ENCODE peak calls at places on chromosomes 6 and 20, in five cellular contexts. D, Z, L, E and F are unnamed samples.

GRCh38 chr20:43331911-43332310 is 125.8 kb upstream of the SRSF6 start:
- DNase-seq in D (no peak), Z (no peak), L (no peak), E (no peak), F (no peak)

GRCh38 chr20:44618318-44618731 is 33.2 kb downstream of the ADA start:
- DNase-seq in D (no peak), Z (peak; percentile 41), L (no peak), E (no peak), F (no peak)

GRCh38 chr6:38514399-38514798 is 125.3 kb downstream of the BTBD9 start:
- DNase-seq in D (no peak), Z (no peak), L (no peak), E (no peak), F (no peak)

GRCh38 chr6:111552241-111552744 is 53.4 kb downstream of the TRAF3IP2 start:
- DNase-seq in D (peak; percentile 78), Z (no peak), L (peak; percentile 94), E (no peak), F (peak; percentile 95)

GRCh38 chr6:132995432-132995831 is 181.1 kb downstream of the RPS12 start:
- DNase-seq in D (no peak), Z (no peak), L (no peak), E (no peak), F (no peak)

GRCh38 chr6:130788954-130789353 is 38.3 kb upstream of the SMLR1 start:
- DNase-seq in D (no peak), Z (no peak), L (no peak), E (peak; percentile 44), F (no peak)

GRCh38 chr20:37108676-37109075 is 12.9 kb upstream of the RBL1 start:
- DNase-seq in D (no peak), Z (no peak), L (no peak), E (no peak), F (no peak)

GRCh38 chr6:129644567-129645015 is 65.4 kb downstream of the ARHGAP18 start:
- DNase-seq in D (no peak), Z (no peak), L (peak; percentile 68), E (peak; percentile 85), F (peak; percentile 76)

GRCh38 chr20:2745060-2745910 is 52.7 kb downstream of the EBF4 start:
- DNase-seq in D (peak; percentile 6), Z (no peak), L (no peak), E (no peak), F (no peak)

GRCh38 chr6:100775667-100776066 is 105.5 kb downstream of the ASCC3 start:
- DNase-seq in D (no peak), Z (no peak), L (no peak), E (no peak), F (no peak)

GRCh38 chr6:130893766-130894165 is 66.6 kb downstream of the SMLR1 start:
- DNase-seq in D (no peak), Z (no peak), L (no peak), E (no peak), F (no peak)

GRCh38 chr6:149212892-149213786 is 104.4 kb upstream of the TAB2 start:
- DNase-seq in D (no peak), Z (no peak), L (no peak), E (no peak), F (peak; percentile 28)

DNA sequence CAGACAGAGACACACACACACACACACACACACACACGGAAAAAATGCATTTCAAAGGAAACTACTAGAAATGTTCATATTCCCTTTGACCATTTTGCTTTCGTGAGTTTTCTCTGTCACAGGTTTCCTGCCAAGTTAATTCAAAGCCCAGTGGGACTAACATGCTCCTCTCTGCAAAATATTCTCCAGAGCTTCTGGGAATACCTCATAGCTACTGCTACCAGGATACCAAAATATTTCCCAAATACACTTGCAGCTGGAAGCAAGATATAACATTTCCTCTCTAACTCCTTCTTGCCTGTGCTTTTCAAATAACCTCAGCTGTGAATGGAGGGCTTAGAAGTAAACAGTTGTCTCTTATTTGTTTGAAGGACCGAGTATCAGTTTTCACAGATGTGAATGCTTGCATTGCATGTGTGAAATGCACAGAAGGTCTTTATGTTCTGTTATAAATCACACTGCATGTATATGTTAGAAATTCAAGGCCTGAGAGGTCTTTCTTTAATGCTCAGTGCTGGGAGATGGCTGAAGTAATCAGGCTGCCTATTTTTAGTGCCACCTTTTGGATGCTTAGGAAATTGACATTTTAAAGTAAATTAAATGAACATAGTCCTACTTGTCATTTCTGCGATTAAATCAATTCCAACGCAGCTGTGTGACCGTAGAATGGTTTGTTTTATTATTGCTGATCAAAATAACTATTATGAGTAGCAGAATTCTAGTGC is 8.7 kb upstream of the FAM209A start:
- DNase-seq in D (no peak), Z (no peak), L (peak; percentile 24), E (no peak), F (peak; percentile 52)
- TF ChIP-seq CTCF in D (no peak), Z (peak; percentile 32), L (peak; percentile 38), E (peak; percentile 32), F (peak; percentile 23)

GRCh38 chr20:20465259-20465658 is 97.4 kb downstream of the INSM1 start:
- DNase-seq in D (no peak), Z (no peak), L (no peak), E (no peak), F (peak; percentile 25)
- TF ChIP-seq CTCF in D (no peak), Z (no peak), L (peak; percentile 51), E (peak; percentile 61), F (peak; percentile 52)

GRCh38 chr6:2434911-2435310 is 189.5 kb upstream of the GMDS start:
- DNase-seq in D (no peak), Z (no peak), L (no peak), E (no peak), F (no peak)
- TF ChIP-seq CTCF in D (no peak), Z (no peak), L (no peak), E (no peak), F (no peak)

GRCh38 chr6:2158596-2159271 is 86.7 kb downstream of the GMDS start:
- DNase-seq in D (no peak), Z (no peak), L (peak; percentile 50), E (no peak), F (peak; percentile 45)
- TF ChIP-seq CTCF in D (no peak), Z (no peak), L (peak; percentile 62), E (peak; percentile 52), F (peak; percentile 37)

GRCh38 chr6:44538131-44538835 is 150.8 kb downstream of the CDC5L start:
- DNase-seq in D (no peak), Z (no peak), L (no peak), E (no peak), F (no peak)
- TF ChIP-seq CTCF in D (no peak), Z (no peak), L (no peak), E (no peak), F (no peak)

GRCh38 chr20:9886227-9886626 is 47.4 kb upstream of the PAK5 start:
- DNase-seq in D (no peak), Z (no peak), L (no peak), E (no peak), F (no peak)

GRCh38 chr20:9878096-9878495 is 39.2 kb upstream of the PAK5 start:
- DNase-seq in D (no peak), Z (no peak), L (no peak), E (no peak), F (no peak)

GRCh38 chr20:9884666-9885065 is 45.8 kb upstream of the PAK5 start:
- DNase-seq in D (no peak), Z (no peak), L (no peak), E (no peak), F (no peak)

GRCh38 chr20:9889270-9889981 is 50.5 kb upstream of the PAK5 start:
- DNase-seq in D (no peak), Z (no peak), L (no peak), E (peak; percentile 35), F (no peak)

GRCh38 chr20:9884061-9884460 is 45.2 kb upstream of the PAK5 start:
- DNase-seq in D (no peak), Z (no peak), L (no peak), E (no peak), F (no peak)
- TF ChIP-seq CTCF in D (no peak), Z (no peak), L (peak; percentile 5), E (no peak), F (no peak)